ENCODE peak calls at places on chromosome 10, in six cellular contexts. One of them, this sample, is unnamed.
A peak's percentile ranks its signal among the peaks of the same experiment; 100 is the strongest.

GRCh38 chr10:110632591-110633215 is 11.4 kb upstream of the RBM20 start:
- DNase-seq in prostate gland: peak; percentile 11
- DNase-seq in RWPE2: no peak
- DNase-seq in left lung: no peak
- DNase-seq in heart right ventricle: no peak
- DNase-seq in stomach: no peak
- DNase-seq in this sample: no peak

GRCh38 chr10:121648078-121648477 is 49.8 kb upstream of the FGFR2 start:
- DNase-seq in prostate gland: no peak
- DNase-seq in RWPE2: no peak
- DNase-seq in left lung: no peak
- DNase-seq in heart right ventricle: no peak
- DNase-seq in stomach: no peak
- DNase-seq in this sample: no peak

GRCh38 chr10:124078714-124079113 is 14.7 kb downstream of the CHST15 start:
- DNase-seq in prostate gland: no peak
- DNase-seq in RWPE2: no peak
- DNase-seq in left lung: no peak
- DNase-seq in heart right ventricle: no peak
- DNase-seq in stomach: no peak
- DNase-seq in this sample: no peak

GRCh38 chr10:29461042-29461441 is 172.2 kb downstream of the LYZL1 start:
- DNase-seq in prostate gland: no peak
- DNase-seq in RWPE2: no peak
- DNase-seq in left lung: no peak
- DNase-seq in heart right ventricle: no peak
- DNase-seq in stomach: no peak
- DNase-seq in this sample: no peak

GRCh38 chr10:101682172-101682825 is 12.7 kb downstream of the FBXW4 start:
- DNase-seq in prostate gland: no peak
- DNase-seq in RWPE2: no peak
- DNase-seq in left lung: no peak
- DNase-seq in heart right ventricle: no peak
- DNase-seq in stomach: no peak
- DNase-seq in this sample: no peak

GRCh38 chr10:122286872-122287271 is 15.8 kb downstream of the BTBD16 start:
- DNase-seq in prostate gland: no peak
- DNase-seq in RWPE2: no peak
- DNase-seq in left lung: peak; percentile 33
- DNase-seq in heart right ventricle: peak; percentile 51
- DNase-seq in stomach: no peak
- DNase-seq in this sample: peak; percentile 48

GRCh38 chr10:49309691-49310371 is 10.9 kb downstream of the C10orf71 start:
- DNase-seq in prostate gland: no peak
- DNase-seq in RWPE2: no peak
- DNase-seq in left lung: no peak
- DNase-seq in heart right ventricle: no peak
- DNase-seq in stomach: no peak
- DNase-seq in this sample: no peak

GRCh38 chr10:96448021-96448457 is 65.7 kb downstream of the TLL2 start:
- DNase-seq in prostate gland: no peak
- DNase-seq in RWPE2: no peak
- DNase-seq in left lung: no peak
- DNase-seq in heart right ventricle: peak; percentile 79
- DNase-seq in stomach: no peak
- DNase-seq in this sample: no peak

GRCh38 chr10:60526024-60526585 is 136.4 kb upstream of the ANK3 start:
- DNase-seq in prostate gland: no peak
- DNase-seq in RWPE2: no peak
- DNase-seq in left lung: no peak
- DNase-seq in heart right ventricle: no peak
- DNase-seq in stomach: no peak
- DNase-seq in this sample: no peak

GRCh38 chr10:51010977-51011376 is 63.3 kb upstream of the PRKG1 start:
- DNase-seq in prostate gland: no peak
- DNase-seq in RWPE2: no peak
- DNase-seq in left lung: no peak
- DNase-seq in heart right ventricle: no peak
- DNase-seq in stomach: no peak
- DNase-seq in this sample: no peak

GRCh38 chr10:14573666-14574261 is 200.9 kb downstream of the FAM107B start:
- DNase-seq in prostate gland: no peak
- DNase-seq in RWPE2: no peak
- DNase-seq in left lung: no peak
- DNase-seq in heart right ventricle: no peak
- DNase-seq in stomach: no peak
- DNase-seq in this sample: no peak

GRCh38 chr10:74543276-74543675 is 283.1 kb upstream of the KAT6B start:
- DNase-seq in prostate gland: no peak
- DNase-seq in RWPE2: no peak
- DNase-seq in left lung: no peak
- DNase-seq in heart right ventricle: no peak
- DNase-seq in stomach: no peak
- DNase-seq in this sample: no peak

GRCh38 chr10:110842305-110842952 is 29.3 kb upstream of the PDCD4 start:
- DNase-seq in prostate gland: no peak
- DNase-seq in RWPE2: no peak
- DNase-seq in left lung: no peak
- DNase-seq in heart right ventricle: no peak
- DNase-seq in stomach: no peak
- DNase-seq in this sample: no peak

GRCh38 chr10:59779656-59780521 is 26.6 kb upstream of the MRLN start:
- DNase-seq in prostate gland: no peak
- DNase-seq in RWPE2: no peak
- DNase-seq in left lung: no peak
- DNase-seq in heart right ventricle: peak; percentile 15
- DNase-seq in stomach: no peak
- DNase-seq in this sample: no peak

GRCh38 chr10:75030371-75030770 is 81.1 kb upstream of the SAMD8 start:
- DNase-seq in prostate gland: no peak
- DNase-seq in RWPE2: no peak
- DNase-seq in left lung: no peak
- DNase-seq in heart right ventricle: no peak
- DNase-seq in stomach: no peak
- DNase-seq in this sample: no peak

GRCh38 chr10:73159038-73159648 is 8.7 kb downstream of the ECD start:
- DNase-seq in prostate gland: peak; percentile 37
- DNase-seq in RWPE2: no peak
- DNase-seq in left lung: peak; percentile 34
- DNase-seq in heart right ventricle: peak; percentile 47
- DNase-seq in stomach: peak; percentile 64
- DNase-seq in this sample: peak; percentile 15

GRCh38 chr10:75395171-75395954 is 6.2 kb downstream of the ZNF503 start:
- DNase-seq in prostate gland: peak; percentile 32
- DNase-seq in RWPE2: no peak
- DNase-seq in left lung: peak; percentile 55
- DNase-seq in heart right ventricle: no peak
- DNase-seq in stomach: peak; percentile 54
- DNase-seq in this sample: no peak

GRCh38 chr10:44925811-44926760 is 14.9 kb downstream of the TMEM72 start:
- DNase-seq in prostate gland: no peak
- DNase-seq in RWPE2: no peak
- DNase-seq in left lung: no peak
- DNase-seq in heart right ventricle: no peak
- DNase-seq in stomach: no peak
- DNase-seq in this sample: no peak

GRCh38 chr10:44926771-44927751 is 15.9 kb downstream of the TMEM72 start:
- DNase-seq in prostate gland: no peak
- DNase-seq in RWPE2: no peak
- DNase-seq in left lung: peak; percentile 32
- DNase-seq in heart right ventricle: no peak
- DNase-seq in stomach: no peak
- DNase-seq in this sample: no peak

GRCh38 chr10:44923611-44924010 is 12.5 kb downstream of the TMEM72 start:
- DNase-seq in prostate gland: no peak
- DNase-seq in RWPE2: no peak
- DNase-seq in left lung: no peak
- DNase-seq in heart right ventricle: no peak
- DNase-seq in stomach: no peak
- DNase-seq in this sample: no peak

GRCh38 chr10:44924261-44925040 is 13.3 kb downstream of the TMEM72 start:
- DNase-seq in prostate gland: no peak
- DNase-seq in RWPE2: no peak
- DNase-seq in left lung: no peak
- DNase-seq in heart right ventricle: no peak
- DNase-seq in stomach: no peak
- DNase-seq in this sample: no peak

GRCh38 chr10:44925224-44925623 is 14.1 kb downstream of the TMEM72 start:
- DNase-seq in prostate gland: no peak
- DNase-seq in RWPE2: no peak
- DNase-seq in left lung: peak; percentile 31
- DNase-seq in heart right ventricle: no peak
- DNase-seq in stomach: no peak
- DNase-seq in this sample: no peak
- TF ChIP-seq CTCF in prostate gland: no peak
- TF ChIP-seq CTCF in RWPE2: no peak
- TF ChIP-seq CTCF in left lung: no peak
- TF ChIP-seq CTCF in heart right ventricle: peak; percentile 9
- TF ChIP-seq CTCF in stomach: no peak
- TF ChIP-seq CTCF in this sample: peak; percentile 20

GRCh38 chr10:77586719-77587423 is 50.7 kb downstream of the KCNMA1 start:
- DNase-seq in prostate gland: peak; percentile 34
- DNase-seq in RWPE2: no peak
- DNase-seq in left lung: peak; percentile 58
- DNase-seq in heart right ventricle: no peak
- DNase-seq in stomach: no peak
- DNase-seq in this sample: peak; percentile 95
- H3K27ac ChIP-seq in prostate gland: peak overlapping the region; percentile 50
- H3K27ac ChIP-seq in RWPE2: peak overlapping the region; percentile 30
- H3K27ac ChIP-seq in left lung: no peak overlapping the region
- H3K27ac ChIP-seq in heart right ventricle: no peak overlapping the region
- H3K27ac ChIP-seq in stomach: no peak overlapping the region
- H3K27ac ChIP-seq in this sample: peak overlapping the region; percentile 97

DNA sequence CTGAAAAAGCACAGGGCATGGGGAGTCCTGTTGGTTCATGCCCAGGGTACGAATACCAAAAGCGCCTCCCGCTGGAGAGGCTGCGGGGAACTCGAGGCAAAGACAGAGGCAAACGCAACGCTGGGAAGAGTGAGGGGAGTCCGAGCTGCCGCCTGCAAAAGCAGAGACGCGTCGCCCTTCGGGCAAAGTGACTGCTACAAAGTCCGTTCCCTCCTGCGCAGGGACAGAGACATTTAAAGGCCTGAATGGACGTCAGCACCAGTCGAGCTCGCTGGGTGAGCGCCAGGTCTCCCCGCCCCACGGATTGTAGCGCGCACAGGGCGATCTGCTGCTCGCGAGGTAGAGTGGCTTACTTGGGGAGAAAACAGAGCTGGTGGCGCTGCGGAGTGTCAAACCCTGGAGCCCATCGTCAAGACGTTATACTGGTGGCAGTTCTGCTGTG is 732.8 kb downstream of the ZWINT start:
- DNase-seq in prostate gland: no peak
- DNase-seq in RWPE2: no peak
- DNase-seq in left lung: no peak
- DNase-seq in heart right ventricle: no peak
- DNase-seq in stomach: peak; percentile 38
- DNase-seq in this sample: no peak
- H3K27me3 ChIP-seq in prostate gland: peaks cover 8% of the 10 kb centered on the region
- H3K27me3 ChIP-seq in RWPE2: peaks cover 60% of the 10 kb centered on the region
- H3K27me3 ChIP-seq in left lung: peaks cover 60% of the 10 kb centered on the region
- H3K27me3 ChIP-seq in heart right ventricle: no peaks in the 10 kb centered on the region
- H3K27me3 ChIP-seq in stomach: no peaks in the 10 kb centered on the region
- H3K27me3 ChIP-seq in this sample: no peaks in the 10 kb centered on the region

GRCh38 chr10:90504172-90504571 is 353.7 kb downstream of the HTR7 start:
- DNase-seq in prostate gland: no peak
- DNase-seq in RWPE2: no peak
- DNase-seq in left lung: no peak
- DNase-seq in heart right ventricle: no peak
- DNase-seq in stomach: no peak
- DNase-seq in this sample: no peak
- TF ChIP-seq CTCF in prostate gland: no peak
- TF ChIP-seq CTCF in RWPE2: no peak
- TF ChIP-seq CTCF in left lung: no peak
- TF ChIP-seq CTCF in heart right ventricle: no peak
- TF ChIP-seq CTCF in stomach: no peak
- TF ChIP-seq CTCF in this sample: no peak

GRCh38 chr10:99235469-99235871 is at the start of gene HPSE2:
- DNase-seq in prostate gland: no peak
- DNase-seq in RWPE2: no peak
- DNase-seq in left lung: no peak
- DNase-seq in heart right ventricle: no peak
- DNase-seq in stomach: no peak
- DNase-seq in this sample: no peak

GRCh38 chr10:99234739-99235468 is 748 bp downstream of the HPSE2 start:
- DNase-seq in prostate gland: no peak
- DNase-seq in RWPE2: no peak
- DNase-seq in left lung: no peak
- DNase-seq in heart right ventricle: no peak
- DNase-seq in stomach: no peak
- DNase-seq in this sample: no peak

GRCh38 chr10:99233680-99234018 is 2.0 kb downstream of the HPSE2 start:
- DNase-seq in prostate gland: no peak
- DNase-seq in RWPE2: no peak
- DNase-seq in left lung: no peak
- DNase-seq in heart right ventricle: no peak
- DNase-seq in stomach: no peak
- DNase-seq in this sample: no peak

GRCh38 chr10:99233000-99233679 is 2.5 kb downstream of the HPSE2 start:
- DNase-seq in prostate gland: no peak
- DNase-seq in RWPE2: no peak
- DNase-seq in left lung: no peak
- DNase-seq in heart right ventricle: no peak
- DNase-seq in stomach: no peak
- DNase-seq in this sample: no peak

DNA sequence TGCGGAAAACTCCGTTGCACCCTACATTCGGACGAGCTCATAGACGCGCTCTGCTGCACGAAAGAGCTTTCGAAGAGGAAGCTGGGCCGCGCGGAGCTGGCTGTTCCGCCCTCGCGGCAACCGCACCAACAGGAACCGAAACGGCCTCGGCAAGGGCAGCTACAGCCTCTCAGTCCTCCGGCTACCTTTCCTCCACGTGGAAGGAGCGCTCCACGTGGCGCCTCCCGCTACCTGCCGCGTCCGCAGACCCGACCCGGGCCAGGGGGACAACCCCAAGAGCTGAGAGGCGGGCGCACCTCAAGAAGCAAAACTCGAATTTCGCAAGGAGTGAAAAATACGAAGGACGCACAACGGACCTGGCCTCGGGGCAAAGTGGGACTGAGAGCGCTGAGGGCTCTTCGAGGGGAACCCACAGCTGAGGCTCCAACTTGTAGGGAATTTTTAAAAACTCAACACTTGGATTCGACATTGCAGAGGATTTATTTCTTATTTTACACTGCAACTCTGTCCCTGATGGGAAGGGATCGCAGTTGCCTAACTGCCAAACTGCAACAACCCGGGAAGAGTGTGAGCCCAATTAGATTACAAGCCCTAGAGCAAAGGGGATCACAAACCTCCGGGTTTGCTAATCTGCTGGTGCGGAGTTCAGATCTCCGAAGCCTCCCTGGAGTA is 1.4 kb downstream of the HPSE2 start:
- DNase-seq in prostate gland: peak; percentile 39
- DNase-seq in RWPE2: no peak
- DNase-seq in left lung: peak; percentile 72
- DNase-seq in heart right ventricle: peak; percentile 17
- DNase-seq in stomach: peak; percentile 55
- DNase-seq in this sample: no peak
- H3K27ac ChIP-seq in prostate gland: peak overlapping the region; percentile 37
- H3K27ac ChIP-seq in RWPE2: no peak overlapping the region
- H3K27ac ChIP-seq in left lung: no peak overlapping the region
- H3K27ac ChIP-seq in heart right ventricle: no peak overlapping the region
- H3K27ac ChIP-seq in stomach: no peak overlapping the region
- H3K27ac ChIP-seq in this sample: no peak overlapping the region

GRCh38 chr10:113603057-113603777 is 50.4 kb downstream of the HABP2 start:
- DNase-seq in prostate gland: no peak
- DNase-seq in RWPE2: no peak
- DNase-seq in left lung: no peak
- DNase-seq in heart right ventricle: peak; percentile 36
- DNase-seq in stomach: no peak
- DNase-seq in this sample: no peak
- H3K27me3 ChIP-seq in prostate gland: no peaks in the 10 kb centered on the region
- H3K27me3 ChIP-seq in RWPE2: no peaks in the 10 kb centered on the region
- H3K27me3 ChIP-seq in left lung: no peaks in the 10 kb centered on the region
- H3K27me3 ChIP-seq in heart right ventricle: peaks cover 7% of the 10 kb centered on the region
- H3K27me3 ChIP-seq in stomach: no peaks in the 10 kb centered on the region
- H3K27me3 ChIP-seq in this sample: no peaks in the 10 kb centered on the region